ENCODE peak calls at places on chromosomes 1 and 21, in seven cellular contexts. W is BE2C, K is astrocyte, D is right lobe of liver, I is neuronal stem cell, R is A549, Q is ovary. B is an unnamed sample.
A peak's percentile ranks its signal among the peaks of the same experiment; 100 is the strongest.

GRCh38 chr1:231210126-231210525 is 30.9 kb upstream of the GNPAT start:
- DNase-seq in W (no peak), K (no peak), D (no peak), I (no peak), R (no peak), Q (no peak), B (no peak)

GRCh38 chr1:233278621-233279020 is 16.9 kb downstream of the PCNX2 start:
- DNase-seq in W (no peak), K (no peak), D (no peak), I (no peak), R (no peak), Q (no peak), B (no peak)

GRCh38 chr1:107926436-107927080 is 38.4 kb downstream of the VAV3 start:
- DNase-seq in W (no peak), K (peak; percentile 6), D (no peak), I (no peak), R (no peak), Q (no peak), B (no peak)

GRCh38 chr1:183370399-183371058 is 47.7 kb downstream of the NMNAT2 start:
- DNase-seq in W (no peak), K (no peak), D (no peak), I (no peak), R (no peak), Q (no peak), B (no peak)

GRCh38 chr21:37712204-37712934 is 203.9 kb downstream of the KCNJ6 start:
- DNase-seq in W (peak; percentile 76), K (peak; percentile 37), D (peak; percentile 58), I (peak; percentile 61), R (peak; percentile 74), Q (no peak), B (peak; percentile 53)

GRCh38 chr1:162349635-162350330 is 26.9 kb downstream of the SPATA46 start:
- DNase-seq in W (no peak), K (peak; percentile 93), D (no peak), I (no peak), R (peak; percentile 64), Q (no peak), B (peak; percentile 30)

GRCh38 chr1:79603862-79604261 is 597.3 kb upstream of the ADGRL4 start:
- DNase-seq in W (no peak), K (peak; percentile 45), D (no peak), I (no peak), R (no peak), Q (no peak), B (no peak)

GRCh38 chr1:178283409-178283808 is 189.5 kb downstream of the RASAL2 start:
- DNase-seq in W (no peak), K (peak; percentile 38), D (no peak), I (no peak), R (no peak), Q (no peak), B (no peak)

GRCh38 chr1:52413410-52414104 is 9.2 kb downstream of the PRPF38A start:
- DNase-seq in W (no peak), K (no peak), D (no peak), I (no peak), R (no peak), Q (no peak), B (no peak)

GRCh38 chr21:43893536-43894205 is 28.6 kb downstream of the AGPAT3 start:
- DNase-seq in W (no peak), K (peak; percentile 21), D (no peak), I (no peak), R (no peak), Q (no peak), B (no peak)

GRCh38 chr1:225470691-225471452 is 43.0 kb upstream of the LBR start:
- DNase-seq in W (no peak), K (no peak), D (peak; percentile 39), I (no peak), R (no peak), Q (no peak), B (no peak)

GRCh38 chr1:162997499-162998285 is 71.5 kb upstream of the RGS4 start:
- DNase-seq in W (no peak), K (peak; percentile 72), D (no peak), I (no peak), R (no peak), Q (no peak), B (no peak)

GRCh38 chr21:35326677-35327076 is 277.6 kb upstream of the RUNX1 start:
- DNase-seq in W (no peak), K (no peak), D (no peak), I (no peak), R (no peak), Q (no peak), B (no peak)

GRCh38 chr1:20386682-20387081 is 96.0 kb downstream of the VWA5B1 start:
- DNase-seq in W (peak; percentile 55), K (no peak), D (no peak), I (peak; percentile 39), R (no peak), Q (no peak), B (no peak)

GRCh38 chr1:208216806-208217205 is 27.4 kb downstream of the PLXNA2 start:
- DNase-seq in W (no peak), K (no peak), D (no peak), I (no peak), R (no peak), Q (no peak), B (no peak)

GRCh38 chr1:226293553-226293920 is 15.4 kb downstream of the LIN9 start:
- DNase-seq in W (no peak), K (no peak), D (no peak), I (no peak), R (no peak), Q (no peak), B (no peak)

GRCh38 chr1:3746784-3747521 is 5.3 kb upstream of the CCDC27 start:
- DNase-seq in W (peak; percentile 85), K (peak; percentile 48), D (peak; percentile 94), I (peak; percentile 70), R (peak; percentile 72), Q (peak; percentile 87), B (peak; percentile 91)

GRCh38 chr1:53316742-53317650 is 10.9 kb downstream of the LRP8 start:
- DNase-seq in W (peak; percentile 76), K (no peak), D (no peak), I (no peak), R (no peak), Q (no peak), B (no peak)

GRCh38 chr1:90836345-90836679 is 119.2 kb upstream of the BARHL2 start:
- DNase-seq in W (no peak), K (no peak), D (no peak), I (no peak), R (no peak), Q (no peak), B (no peak)

GRCh38 chr1:220966874-220967631 is 87.8 kb downstream of the HLX start:
- DNase-seq in W (peak; percentile 76), K (no peak), D (no peak), I (no peak), R (no peak), Q (no peak), B (peak; percentile 49)

GRCh38 chr1:34840426-34840825 is 19.1 kb downstream of the SMIM12 start:
- DNase-seq in W (no peak), K (no peak), D (peak; percentile 10), I (no peak), R (no peak), Q (no peak), B (no peak)

GRCh38 chr1:111503585-111504060 is at the start of the genes ADORA3 and TMIGD3:
- DNase-seq in W (no peak), K (no peak), D (no peak), I (no peak), R (no peak), Q (no peak), B (no peak)

GRCh38 chr1:111507411-111508201 is 4.2 kb upstream of the ADORA3 start:
- DNase-seq in W (peak; percentile 69), K (peak; percentile 31), D (peak; percentile 76), I (peak; percentile 55), R (no peak), Q (peak; percentile 78), B (peak; percentile 31)

GRCh38 chr1:111506561-111506960 is 3.1 kb upstream of the ADORA3 start:
- DNase-seq in W (no peak), K (no peak), D (no peak), I (no peak), R (no peak), Q (no peak), B (no peak)

GRCh38 chr1:111504097-111504496 is 664 bp upstream of the ADORA3 start:
- DNase-seq in W (no peak), K (no peak), D (no peak), I (no peak), R (no peak), Q (no peak), B (no peak)

GRCh38 chr1:111505641-111506119 is 2.2 kb upstream of the ADORA3 start:
- DNase-seq in W (no peak), K (no peak), D (no peak), I (no peak), R (no peak), Q (no peak), B (no peak)
- H3K4me3 ChIP-seq in W (no peak overlapping the region), K (no peak overlapping the region), D (no peak overlapping the region), I (no peak overlapping the region), R (no peak overlapping the region), Q (no peak overlapping the region), B (no peak overlapping the region)

GRCh38 chr1:242712248-242712647 is 187.8 kb upstream of the PLD5 start:
- DNase-seq in W (no peak), K (no peak), D (no peak), I (no peak), R (no peak), Q (no peak), B (no peak)
- H3K9me3 ChIP-seq in W (no peaks in the 10 kb centered on the region), K (no peaks in the 10 kb centered on the region), D (no peaks in the 10 kb centered on the region), I (no peaks in the 10 kb centered on the region), R (no peaks in the 10 kb centered on the region), Q (peaks cover 5% of the 10 kb centered on the region), B (no peaks in the 10 kb centered on the region)

GRCh38 chr1:29122987-29123870 is 474 bp downstream of the TMEM200B start:
- DNase-seq in W (no peak), K (peak; percentile 32), D (no peak), I (peak; percentile 23), R (no peak), Q (peak; percentile 64), B (peak; percentile 14)
- H3K4me3 ChIP-seq in W (no peak overlapping the region), K (peak overlapping the region; percentile 57), D (peak overlapping the region; percentile 74), I (peak overlapping the region; percentile 29), R (peak overlapping the region; percentile 83), Q (peak overlapping the region; percentile 66), B (peak overlapping the region; percentile 67)

GRCh38 chr21:18493420-18493819 is 89.8 kb upstream of the TMPRSS15 start:
- DNase-seq in W (no peak), K (peak; percentile 87), D (no peak), I (no peak), R (no peak), Q (no peak), B (peak; percentile 10)

GRCh38 chr21:18498428-18498827 is 94.8 kb upstream of the TMPRSS15 start:
- DNase-seq in W (no peak), K (no peak), D (no peak), I (no peak), R (no peak), Q (no peak), B (no peak)

GRCh38 chr21:18499761-18500376 is 96.3 kb upstream of the TMPRSS15 start:
- DNase-seq in W (peak; percentile 75), K (peak; percentile 16), D (no peak), I (peak; percentile 56), R (peak; percentile 32), Q (no peak), B (peak; percentile 12)

DNA sequence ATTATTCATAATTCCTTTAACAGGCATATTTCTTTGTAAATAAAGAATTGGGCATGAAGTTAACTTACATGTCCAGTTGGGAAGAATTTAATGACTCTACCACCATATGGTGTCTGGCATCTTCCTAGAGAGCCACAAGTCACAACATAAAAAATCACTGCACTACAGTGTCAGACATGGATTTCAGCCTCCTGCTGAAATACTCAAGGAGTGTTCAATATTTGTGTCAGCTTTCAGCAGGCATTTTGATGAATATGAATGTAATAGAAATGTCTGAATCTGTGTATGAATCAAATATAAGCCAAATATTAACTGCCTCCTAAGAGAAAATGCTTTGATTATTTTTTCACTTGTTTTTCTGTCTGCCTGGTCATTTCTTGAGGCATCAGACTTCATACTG is 92.0 kb upstream of the TMPRSS15 start:
- DNase-seq in W (no peak), K (no peak), D (no peak), I (no peak), R (no peak), Q (no peak), B (no peak)
- H3K9me3 ChIP-seq in W (no peaks in the 10 kb centered on the region), K (no peaks in the 10 kb centered on the region), D (no peaks in the 10 kb centered on the region), I (no peaks in the 10 kb centered on the region), R (no peaks in the 10 kb centered on the region), Q (no peaks in the 10 kb centered on the region), B (no peaks in the 10 kb centered on the region)

B was measured in MG63.